ENCODE peak calls at places on chromosomes 3 and 15, in six cellular contexts. V is stimulated activated CD8-positive, alpha-beta memory T cell treated with anti-CD3 and anti-CD28 coated beads, Interleukin-15, amount 100 ng/mL, for 4 hours; K is neural progenitor cell; E is NCI-H226; S is activated T-cell treated with anti-CD3 and anti-CD28 coated beads for 24 hours; C is stimulated activated CD4-positive, alpha-beta T cell treated with anti-CD3 and anti-CD28 coated beads, Interleukin-2, amount 100 ng/mL, for 48 hours. Q is an unnamed sample.

GRCh38 chr3:174168538-174169254 is 690.4 kb upstream of the NAALADL2 start:
- DNase-seq in V (no peak), K (no peak), E (no peak), S (no peak), C (no peak), Q (no peak)

GRCh38 chr3:178203152-178203551 is 333.1 kb upstream of the KCNMB2 start:
- DNase-seq in V (no peak), K (no peak), E (no peak), S (no peak), C (no peak), Q (no peak)

GRCh38 chr15:59116141-59116540 is 11.2 kb downstream of the CCNB2 start:
- DNase-seq in V (no peak), K (no peak), E (no peak), S (no peak), C (no peak), Q (no peak)

GRCh38 chr3:129013491-129013891 is 12.4 kb downstream of the EFCC1 start:
- DNase-seq in V (no peak), K (no peak), E (no peak), S (no peak), C (no peak), Q (no peak)

GRCh38 chr3:62161306-62161705 is 212.0 kb downstream of the FEZF2 start:
- DNase-seq in V (no peak), K (no peak), E (no peak), S (no peak), C (no peak), Q (peak; percentile 41)

GRCh38 chr3:167396075-167396474 is 16.0 kb upstream of the ZBBX start:
- DNase-seq in V (no peak), K (no peak), E (no peak), S (no peak), C (no peak), Q (no peak)

GRCh38 chr3:187165144-187165543 is 25.8 kb upstream of the RPL39L start:
- DNase-seq in V (no peak), K (peak; percentile 79), E (peak; percentile 29), S (peak; percentile 17), C (peak; percentile 13), Q (peak; percentile 80)

GRCh38 chr3:99534951-99535704 is 103.3 kb upstream of the COL8A1 start:
- DNase-seq in V (no peak), K (no peak), E (peak; percentile 51), S (no peak), C (no peak), Q (peak; percentile 79)

GRCh38 chr15:48748535-48748934 is 62.3 kb downstream of the CEP152 start:
- DNase-seq in V (no peak), K (no peak), E (no peak), S (no peak), C (no peak), Q (no peak)

GRCh38 chr3:168091961-168092360 is 3.8 kb downstream of the GOLIM4 start:
- DNase-seq in V (no peak), K (peak; percentile 15), E (no peak), S (no peak), C (no peak), Q (no peak)

GRCh38 chr3:102112706-102113230 is 263.5 kb downstream of the NFKBIZ start:
- DNase-seq in V (no peak), K (no peak), E (no peak), S (no peak), C (no peak), Q (no peak)

GRCh38 chr3:155031191-155031590 is 48.9 kb upstream of the MME start:
- DNase-seq in V (no peak), K (no peak), E (peak; percentile 66), S (no peak), C (no peak), Q (peak; percentile 41)

GRCh38 chr3:127706312-127706711 is 33.6 kb downstream of the ABTB1 start:
- DNase-seq in V (no peak), K (no peak), E (no peak), S (no peak), C (no peak), Q (no peak)

GRCh38 chr15:67825880-67826716 is 789 bp downstream of the SKOR1 start:
- DNase-seq in V (no peak), K (peak; percentile 58), E (no peak), S (no peak), C (no peak), Q (no peak)

GRCh38 chr15:39613861-39614260 is 33.0 kb downstream of the THBS1 start:
- DNase-seq in V (no peak), K (no peak), E (no peak), S (no peak), C (no peak), Q (no peak)

GRCh38 chr3:106030620-106030945 is 161.8 kb upstream of the CBLB start:
- DNase-seq in V (no peak), K (no peak), E (peak; percentile 32), S (no peak), C (no peak), Q (peak; percentile 10)

GRCh38 chr3:23710555-23710954 is 95.2 kb upstream of the UBE2E1 start:
- DNase-seq in V (no peak), K (peak; percentile 11), E (no peak), S (no peak), C (no peak), Q (no peak)

GRCh38 chr3:24963762-24964625 is 464.1 kb upstream of the RARB start:
- DNase-seq in V (no peak), K (peak; percentile 52), E (no peak), S (no peak), C (no peak), Q (peak; percentile 47)

GRCh38 chr3:64571982-64572381 is 115.8 kb downstream of the ADAMTS9 start:
- DNase-seq in V (no peak), K (no peak), E (no peak), S (no peak), C (no peak), Q (no peak)